ENCODE peak calls at places on chromosomes 2 and 18, in nine cellular contexts. S, H, U, X, A, F, M, J and G are unnamed samples.

GRCh38 chr2:66488946-66489345 is 54.0 kb downstream of the MEIS1 start:
- DNase-seq in S (no peak), H (no peak), U (no peak), X (no peak), A (no peak), F (no peak), M (no peak), J (no peak), G (no peak)

GRCh38 chr2:60555066-60555793 is 1.8 kb upstream of the BCL11A start:
- DNase-seq in S (peak), H (peak), U (peak), X (peak), A (peak), F (peak), M (peak), J (peak), G (peak)

GRCh38 chr2:169112841-169113240 is 43.5 kb downstream of the DHRS9 start:
- DNase-seq in S (no peak), H (no peak), U (no peak), X (no peak), A (no peak), F (no peak), M (no peak), J (no peak), G (no peak)

GRCh38 chr2:109212836-109213563 is 84.0 kb downstream of the SH3RF3 start:
- DNase-seq in S (no peak), H (no peak), U (peak), X (no peak), A (no peak), F (no peak), M (no peak), J (no peak), G (no peak)

GRCh38 chr18:76604642-76605240 is 109.7 kb upstream of the ZNF516 start:
- DNase-seq in S (no peak), H (no peak), U (peak), X (no peak), A (peak), F (no peak), M (no peak), J (no peak), G (no peak)

GRCh38 chr2:145034511-145034910 is 514.6 kb upstream of the ZEB2 start:
- DNase-seq in S (no peak), H (no peak), U (no peak), X (no peak), A (peak), F (no peak), M (peak), J (no peak), G (no peak)

GRCh38 chr2:171602352-171602751 is 80.1 kb downstream of the CYBRD1 start:
- DNase-seq in S (no peak), H (no peak), U (no peak), X (no peak), A (no peak), F (no peak), M (no peak), J (no peak), G (no peak)

GRCh38 chr2:215921884-215922283 is 91.5 kb downstream of the MREG start:
- DNase-seq in S (no peak), H (no peak), U (peak), X (no peak), A (peak), F (peak), M (peak), J (no peak), G (peak)

GRCh38 chr2:30366199-30366691 is 80.8 kb upstream of the LCLAT1 start:
- DNase-seq in S (no peak), H (no peak), U (no peak), X (no peak), A (no peak), F (peak), M (peak), J (no peak), G (no peak)

GRCh38 chr2:88831071-88831791 is 139.8 kb downstream of the RPIA start:
- DNase-seq in S (no peak), H (peak), U (no peak), X (no peak), A (no peak), F (peak), M (no peak), J (no peak), G (no peak)

GRCh38 chr18:47075098-47075883 is 39.9 kb upstream of the ELOA2 start:
- DNase-seq in S (no peak), H (no peak), U (peak), X (peak), A (no peak), F (peak), M (peak), J (peak), G (no peak)

GRCh38 chr2:3759331-3759730 is 56.0 kb downstream of the DCDC2C start:
- DNase-seq in S (no peak), H (no peak), U (peak), X (no peak), A (no peak), F (peak), M (peak), J (no peak), G (no peak)

GRCh38 chr18:21074336-21075323 is 37.0 kb downstream of the ROCK1 start:
- DNase-seq in S (no peak), H (peak), U (no peak), X (peak), A (no peak), F (no peak), M (no peak), J (no peak), G (no peak)

GRCh38 chr2:208040199-208041171 is 15.2 kb upstream of the PLEKHM3 start:
- DNase-seq in S (peak), H (peak), U (peak), X (peak), A (peak), F (peak), M (peak), J (peak), G (peak)

GRCh38 chr2:191115391-191115790 is 35.4 kb downstream of the STAT4 start:
- DNase-seq in S (no peak), H (no peak), U (no peak), X (no peak), A (no peak), F (no peak), M (no peak), J (no peak), G (no peak)

GRCh38 chr2:118251427-118251826 is 163.2 kb downstream of the INSIG2 start:
- DNase-seq in S (no peak), H (no peak), U (no peak), X (peak), A (no peak), F (no peak), M (peak), J (no peak), G (no peak)

GRCh38 chr2:72204156-72204781 is 56.6 kb upstream of the CYP26B1 start:
- DNase-seq in S (no peak), H (no peak), U (peak), X (no peak), A (peak), F (peak), M (peak), J (no peak), G (no peak)

GRCh38 chr2:37466533-37467230 is 122.3 kb downstream of the QPCT start:
- DNase-seq in S (no peak), H (no peak), U (no peak), X (no peak), A (peak), F (peak), M (peak), J (no peak), G (peak)

GRCh38 chr2:19176977-19177376 is 181.4 kb downstream of the OSR1 start:
- DNase-seq in S (no peak), H (no peak), U (peak), X (no peak), A (peak), F (peak), M (peak), J (no peak), G (no peak)

GRCh38 chr2:115389898-115390297 is 947.5 kb downstream of the DPP10 start:
- DNase-seq in S (no peak), H (no peak), U (no peak), X (no peak), A (no peak), F (no peak), M (no peak), J (no peak), G (no peak)

GRCh38 chr2:31675485-31675901 is 94.8 kb upstream of the SRD5A2 start:
- DNase-seq in S (no peak), H (no peak), U (no peak), X (peak), A (no peak), F (no peak), M (no peak), J (no peak), G (no peak)

GRCh38 chr18:67672142-67672541 is 155.6 kb upstream of the DSEL start:
- DNase-seq in S (no peak), H (no peak), U (no peak), X (no peak), A (peak), F (no peak), M (peak), J (no peak), G (no peak)

GRCh38 chr2:237574894-237575868 is 8.8 kb downstream of the PRLH start:
- DNase-seq in S (peak), H (no peak), U (no peak), X (no peak), A (peak), F (no peak), M (no peak), J (peak), G (no peak)

GRCh38 chr2:210477496-210477895 is 937 bp upstream of the LANCL1 start:
- DNase-seq in S (no peak), H (no peak), U (peak), X (peak), A (peak), F (peak), M (peak), J (no peak), G (no peak)

GRCh38 chr2:19714926-19715325 is 186.9 kb downstream of the TTC32 start:
- DNase-seq in S (no peak), H (no peak), U (no peak), X (no peak), A (peak), F (no peak), M (peak), J (no peak), G (peak)

GRCh38 chr2:218997730-218998129 is 4.5 kb upstream of the CRYBA2 start:
- DNase-seq in S (no peak), H (no peak), U (no peak), X (no peak), A (no peak), F (no peak), M (no peak), J (no peak), G (no peak)

GRCh38 chr2:189252991-189253680 is 73.6 kb upstream of the COL5A2 start:
- DNase-seq in S (no peak), H (no peak), U (peak), X (no peak), A (no peak), F (no peak), M (peak), J (peak), G (no peak)

GRCh38 chr18:43422483-43422882 is 145.2 kb upstream of the SYT4 start:
- DNase-seq in S (no peak), H (no peak), U (no peak), X (peak), A (no peak), F (peak), M (no peak), J (no peak), G (no peak)

GRCh38 chr18:12262748-12263147 is 8.6 kb downstream of the CIDEA start:
- DNase-seq in S (no peak), H (no peak), U (no peak), X (no peak), A (no peak), F (no peak), M (no peak), J (no peak), G (no peak)

GRCh38 chr2:27973592-27973991 is 83.1 kb downstream of the BABAM2 start:
- DNase-seq in S (no peak), H (no peak), U (no peak), X (peak), A (peak), F (peak), M (no peak), J (no peak), G (no peak)
- TF ChIP-seq CTCF in S (peak), H (no peak), U (peak), X (peak), A (peak), F (peak), M (peak), J (no peak), G (peak)

DNA sequence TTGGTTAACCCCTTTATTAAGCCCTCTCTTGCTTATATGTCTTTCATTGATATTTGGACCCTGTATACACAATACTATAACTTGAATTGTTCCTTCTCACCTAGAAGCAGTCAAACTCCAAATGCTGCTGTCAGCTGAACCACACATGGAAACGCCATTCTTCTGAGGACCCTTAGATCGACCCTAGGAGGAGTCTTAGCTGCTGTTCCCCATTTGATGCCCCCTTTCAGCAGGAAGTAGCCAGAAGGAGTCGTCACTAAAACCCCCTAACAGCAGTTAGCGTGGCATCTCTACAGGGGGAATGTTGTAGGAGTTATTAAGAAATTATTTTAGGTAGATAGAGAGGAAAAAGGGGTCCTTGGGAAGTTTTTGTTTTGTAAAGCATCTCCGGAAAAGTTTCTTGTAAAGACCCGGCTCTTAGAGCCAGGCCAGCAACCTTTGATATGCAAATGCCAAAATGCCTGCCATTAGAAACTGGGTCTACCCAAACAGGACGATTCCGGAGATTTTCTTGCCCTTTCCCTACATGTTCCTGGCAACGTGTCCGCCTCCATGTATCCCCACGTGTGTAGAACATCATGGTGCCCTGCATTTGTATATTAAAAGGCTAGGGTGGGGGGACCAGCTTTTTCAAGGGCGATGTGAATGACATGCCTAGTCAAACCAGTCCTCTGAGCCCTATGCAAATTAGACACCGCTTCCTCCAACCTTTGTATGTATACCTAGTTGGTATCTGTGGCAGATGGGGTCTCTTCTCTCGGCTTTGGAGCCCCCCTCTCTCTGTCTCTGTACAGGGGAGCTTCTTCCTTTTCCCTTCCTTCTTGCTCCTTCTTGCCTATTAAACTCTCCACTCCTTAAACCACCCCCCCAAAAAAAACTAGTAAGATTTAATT is 638.4 kb upstream of the POU3F3 start:
- DNase-seq in S (no peak), H (no peak), U (no peak), X (peak), A (no peak), F (no peak), M (no peak), J (no peak), G (no peak)
- H3K4me3 ChIP-seq in S (no peak), H (no peak), U (no peak), X (peak), A (no peak), F (no peak), M (no peak), J (no peak), G (no peak)

DNA sequence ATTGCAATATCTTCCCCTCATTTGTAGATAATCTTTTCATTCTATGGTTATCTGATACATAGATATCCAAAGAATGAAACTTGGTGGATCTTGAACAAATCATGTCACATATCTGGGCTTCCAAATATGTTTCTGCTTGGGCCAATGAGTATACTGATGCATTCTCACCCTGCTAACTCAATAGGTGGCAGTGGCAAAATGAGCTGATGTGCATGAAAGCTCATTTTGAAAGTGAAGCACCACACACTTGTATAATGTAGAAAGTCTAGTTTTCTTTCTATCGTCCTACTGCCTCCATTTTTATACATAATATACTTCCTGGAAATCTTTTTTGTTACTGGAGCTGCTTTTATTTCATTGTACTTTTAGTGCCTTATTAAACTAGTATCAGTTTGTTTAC is 208.2 kb downstream of the PRKCE start:
- DNase-seq in S (no peak), H (no peak), U (no peak), X (no peak), A (no peak), F (no peak), M (no peak), J (no peak), G (no peak)
- TF ChIP-seq CTCF in S (no peak), H (no peak), U (no peak), X (no peak), A (no peak), F (no peak), M (no peak), J (no peak), G (no peak)

GRCh38 chr18:78790511-78790910 is 189.1 kb upstream of the SALL3 start:
- DNase-seq in S (no peak), H (no peak), U (no peak), X (no peak), A (no peak), F (no peak), M (no peak), J (no peak), G (no peak)

GRCh38 chr18:78792094-78792493 is 187.5 kb upstream of the SALL3 start:
- DNase-seq in S (no peak), H (no peak), U (no peak), X (no peak), A (no peak), F (no peak), M (no peak), J (no peak), G (no peak)

GRCh38 chr18:78789850-78790249 is 189.8 kb upstream of the SALL3 start:
- DNase-seq in S (no peak), H (no peak), U (no peak), X (no peak), A (no peak), F (no peak), M (no peak), J (no peak), G (no peak)

GRCh38 chr18:78792736-78793135 is 186.9 kb upstream of the SALL3 start:
- DNase-seq in S (no peak), H (no peak), U (no peak), X (no peak), A (no peak), F (no peak), M (no peak), J (no peak), G (no peak)

GRCh38 chr18:78790960-78791359 is 188.7 kb upstream of the SALL3 start:
- DNase-seq in S (no peak), H (no peak), U (no peak), X (no peak), A (no peak), F (no peak), M (no peak), J (no peak), G (no peak)
- H3K4me3 ChIP-seq in S (no peak), H (no peak), U (no peak), X (no peak), A (no peak), F (no peak), M (no peak), J (no peak), G (no peak)